ENCODE peak calls at places on chromosomes 7 and 10, in six cellular contexts. P is H1, R is SK-N-SH, I is GM12878, X is K562, O is HepG2. K is an unnamed sample.

GRCh38 chr10:5293691-5294550 is 70.8 kb upstream of the UCN3 start:
- DNase-seq in I (no peak), X (peak), R (peak), O (peak), P (peak), K (peak)

GRCh38 chr7:84953294-84953693 is 233.6 kb downstream of the SEMA3D start:
- DNase-seq in P (no peak), I (no peak), R (no peak), X (no peak), O (no peak), K (no peak)

GRCh38 chr10:27695088-27695487 is 50.5 kb downstream of the MKX start:
- DNase-seq in O (no peak), X (no peak), P (no peak), I (no peak), R (no peak), K (no peak)

GRCh38 chr10:66783296-66783695 is 142.5 kb upstream of the LRRTM3 start:
- DNase-seq in O (no peak), X (no peak), P (no peak), I (no peak), R (no peak), K (no peak)

GRCh38 chr10:32139223-32140073 is 83.2 kb upstream of the KIF5B start:
- DNase-seq in O (peak), I (no peak), R (peak), X (peak), P (peak), K (peak)

GRCh38 chr7:32335107-32335506 is 155.1 kb downstream of the LSM5 start:
- DNase-seq in I (no peak), O (no peak), X (no peak), P (no peak), R (no peak), K (no peak)

GRCh38 chr10:62744136-62744535 is 60.4 kb upstream of the ADO start:
- DNase-seq in I (no peak), O (no peak), R (no peak), P (no peak), X (no peak), K (no peak)

GRCh38 chr10:5488272-5489161 is 10.9 kb downstream of the CALML5 start:
- DNase-seq in I (no peak), R (no peak), X (peak), O (no peak), P (no peak), K (no peak)

GRCh38 chr7:11548532-11548931 is 283.5 kb downstream of the THSD7A start:
- DNase-seq in I (no peak), X (no peak), O (no peak), R (no peak), P (no peak), K (no peak)

DNA sequence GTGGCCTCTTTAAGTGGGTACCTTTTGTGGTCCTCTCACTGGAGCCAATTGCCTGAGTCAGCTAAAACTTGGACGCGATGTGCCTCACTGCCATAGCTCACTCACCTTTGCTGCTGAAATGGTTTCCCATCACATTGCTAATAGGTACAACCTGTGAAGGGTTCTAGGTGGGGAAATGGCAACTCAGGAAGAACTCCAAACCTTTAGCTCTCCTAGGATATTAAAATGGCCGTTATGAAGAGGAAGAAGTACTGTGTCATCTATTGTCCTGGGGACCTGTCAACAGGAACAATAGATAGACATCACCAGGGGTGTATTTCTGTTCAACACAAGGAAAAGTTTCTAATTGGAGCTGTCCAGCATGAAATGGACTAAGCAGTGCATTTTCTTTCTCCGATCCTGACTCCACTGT is 1.2 kb upstream of the ZNF655 start:
- DNase-seq in O (no peak), R (no peak), X (peak), P (no peak), I (no peak), K (no peak)
- H3K4me3 ChIP-seq in O (peak), R (peak), X (peak), P (peak), I (peak), K (peak)

DNA sequence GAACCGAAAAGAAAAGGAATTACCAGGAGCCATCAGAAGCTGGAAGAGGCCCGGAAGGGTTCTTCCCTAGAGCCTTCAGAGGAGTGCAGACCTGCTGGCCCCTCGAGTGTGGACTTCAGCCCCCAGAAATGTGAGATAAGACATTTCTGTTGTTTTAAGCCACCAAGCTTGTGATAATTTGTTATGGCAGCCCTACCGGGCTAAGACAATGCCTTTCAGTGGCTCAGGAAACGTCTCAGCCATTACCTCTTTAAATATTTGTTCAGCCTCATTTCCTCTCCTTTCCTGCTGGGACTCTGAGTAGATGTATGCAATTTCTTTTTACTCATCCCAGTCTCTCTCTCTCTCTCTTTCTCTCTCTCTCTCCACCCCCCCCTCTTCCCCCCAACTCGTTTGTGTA is 174.7 kb upstream of the GRB10 start:
- DNase-seq in X (no peak), P (no peak), I (no peak), O (no peak), R (no peak), K (no peak)
- H3K27ac ChIP-seq in X (no peak), P (no peak), I (no peak), O (no peak), R (no peak), K (no peak)

DNA sequence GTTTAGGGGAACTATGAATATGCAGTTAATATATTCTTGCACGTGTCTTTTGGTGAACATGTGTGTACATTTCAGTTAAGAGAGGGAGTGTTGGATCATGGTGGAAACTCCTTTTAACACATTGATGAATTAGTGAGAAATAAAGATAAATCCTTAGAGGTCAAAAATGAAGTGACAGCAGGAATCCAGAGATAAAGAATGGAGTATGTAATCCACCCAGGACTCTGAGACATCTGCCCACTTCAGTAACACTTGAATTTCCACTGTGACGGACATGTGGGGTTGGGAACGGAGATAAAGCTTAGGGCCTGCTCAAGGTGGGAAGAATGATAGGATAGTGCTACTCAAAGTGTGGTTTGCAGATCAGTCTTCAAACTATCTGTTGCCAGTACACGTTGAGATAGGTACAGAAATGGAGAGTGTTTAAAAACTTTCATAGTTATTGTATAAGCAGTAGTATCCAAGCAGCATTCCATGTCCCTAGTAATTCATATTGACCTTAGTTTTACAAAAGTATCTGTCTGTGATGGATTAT is 6.6 kb upstream of the RELN start:
- DNase-seq in O (no peak), R (no peak), I (no peak), P (no peak), X (peak), K (no peak)
- TF ChIP-seq GABPA in O (no peak), R (no peak), I (no peak), P (no peak), X (peak), K (no peak)

GRCh38 chr7:24896031-24896433 is 83.9 kb downstream of the OSBPL3 start:
- DNase-seq in I (peak), O (no peak), R (no peak), P (no peak), X (no peak), K (no peak)

GRCh38 chr7:24894670-24895221 is 85.2 kb downstream of the OSBPL3 start:
- DNase-seq in O (no peak), R (peak), I (no peak), P (peak), X (peak), K (no peak)

GRCh38 chr7:24899905-24900304 is 80.1 kb downstream of the OSBPL3 start:
- DNase-seq in O (no peak), X (no peak), R (no peak), P (peak), I (peak), K (no peak)

GRCh38 chr7:24902276-24902675 is 77.7 kb downstream of the OSBPL3 start:
- DNase-seq in R (no peak), P (no peak), X (no peak), I (no peak), O (no peak), K (no peak)

GRCh38 chr7:24898691-24899090 is 81.3 kb downstream of the OSBPL3 start:
- DNase-seq in P (no peak), I (no peak), R (no peak), O (no peak), X (no peak), K (no peak)
- H3K4me3 ChIP-seq in P (no peak), I (no peak), R (no peak), O (no peak), X (no peak), K (no peak)

DNA sequence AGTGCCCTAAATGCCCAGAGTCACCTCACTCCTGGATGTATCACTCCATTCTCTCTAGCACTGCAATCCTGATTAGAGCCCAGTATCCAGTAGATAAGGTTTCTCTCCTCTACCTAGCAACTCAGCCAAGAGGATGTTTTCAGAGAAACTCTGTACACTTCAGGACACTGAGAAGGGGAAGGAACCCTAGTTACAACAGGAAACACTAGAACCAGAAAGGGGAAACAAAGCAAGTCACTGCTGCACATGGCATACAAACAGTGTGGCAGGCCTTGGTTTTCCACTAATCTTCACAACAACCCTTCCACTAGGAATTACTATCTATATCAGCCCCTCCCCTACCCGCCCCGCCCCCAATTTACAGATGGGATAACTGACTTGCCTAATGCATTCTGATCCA is 1.6 kb downstream of the FAM204A start:
- DNase-seq in O (no peak), X (peak), P (no peak), R (no peak), I (no peak), K (peak)
- H3K27ac ChIP-seq in O (no peak), X (no peak), P (no peak), R (no peak), I (peak), K (peak)

DNA sequence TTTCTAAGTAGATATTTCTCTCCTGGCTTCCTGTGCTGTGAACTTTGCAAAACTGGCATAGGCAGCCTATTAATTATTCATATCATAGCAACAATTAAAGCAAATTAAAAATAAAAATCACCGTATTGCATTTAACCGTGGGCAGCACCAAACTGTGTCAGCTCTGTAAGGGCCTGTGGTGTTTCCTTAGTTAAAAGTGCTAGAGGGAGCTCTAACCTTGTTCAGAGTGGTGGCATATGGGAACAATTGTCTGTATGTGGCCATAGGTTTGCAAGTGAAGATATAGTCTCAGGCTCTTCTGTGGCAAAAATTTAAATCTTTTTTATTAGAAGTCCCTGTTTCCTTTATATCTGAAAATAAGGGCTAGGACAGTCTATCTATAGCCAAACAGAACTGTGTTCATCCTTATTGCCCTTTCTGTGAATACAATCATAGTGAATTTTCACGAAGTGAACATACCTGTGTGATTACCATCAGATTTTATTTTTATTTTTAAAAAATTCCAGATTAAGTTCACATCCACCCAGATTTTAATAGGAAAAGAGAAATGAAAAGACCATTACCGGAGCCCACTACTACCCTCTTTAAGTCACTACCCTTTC is 92.6 kb downstream of the POLL start:
- DNase-seq in O (peak), P (no peak), I (no peak), X (peak), R (peak), K (no peak)
- TF ChIP-seq GABPA in O (no peak), P (no peak), I (no peak), X (no peak), R (no peak), K (no peak)

DNA sequence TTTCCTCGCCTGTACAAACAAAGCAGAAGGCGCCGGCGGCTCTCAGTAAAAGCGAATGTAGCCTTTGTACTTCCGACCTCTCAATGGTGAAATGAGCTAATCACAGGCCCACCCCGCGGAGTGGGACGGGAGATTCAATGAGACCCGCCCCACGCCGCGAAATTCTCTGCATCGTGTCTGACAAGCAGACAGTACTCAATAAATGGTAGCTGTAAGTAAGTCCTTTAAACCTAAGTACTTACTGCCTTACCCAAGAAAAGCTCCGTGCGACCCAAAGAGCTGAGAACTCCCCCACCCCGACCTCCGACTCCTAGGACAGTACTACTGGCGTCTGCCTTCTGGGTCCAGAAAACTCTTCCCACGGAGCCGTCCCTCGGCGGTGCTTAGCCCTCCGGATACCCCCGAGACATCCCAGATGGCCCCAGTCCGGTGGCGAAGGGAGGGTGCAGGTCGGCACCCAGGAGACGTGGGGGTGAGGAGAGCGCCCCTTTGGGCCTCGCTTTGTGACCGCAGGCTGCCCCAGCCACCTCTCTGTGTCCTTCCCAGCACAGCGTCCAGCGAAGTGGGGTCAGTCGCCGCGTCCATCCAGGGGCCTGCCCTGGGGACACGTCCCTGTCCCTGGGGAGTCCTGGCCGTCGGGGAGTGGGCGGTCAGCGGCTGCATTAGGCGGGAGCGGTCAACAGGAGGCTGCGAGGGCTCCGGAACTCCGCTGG is 985 bp upstream of the CXCL12 start:
- DNase-seq in O (no peak), I (no peak), P (peak), R (peak), X (no peak), K (no peak)
- H3K4me3 ChIP-seq in O (no peak), I (no peak), P (peak), R (no peak), X (no peak), K (no peak)

GRCh38 chr7:73503229-73503628 is 18.9 kb downstream of the BAZ1B start:
- DNase-seq in O (no peak), R (no peak), P (no peak), I (no peak), X (no peak), K (no peak)

GRCh38 chr7:73509463-73509862 is 12.6 kb downstream of the BAZ1B start:
- DNase-seq in X (no peak), P (no peak), R (no peak), O (no peak), I (no peak), K (no peak)

GRCh38 chr7:73504017-73504416 is 18.1 kb downstream of the BAZ1B start:
- DNase-seq in O (no peak), I (no peak), X (no peak), P (no peak), R (peak), K (no peak)

GRCh38 chr7:73507556-73507955 is 14.5 kb downstream of the BAZ1B start:
- DNase-seq in X (no peak), R (no peak), P (no peak), O (no peak), I (no peak), K (no peak)

GRCh38 chr7:73504920-73505319 is 17.2 kb downstream of the BAZ1B start:
- DNase-seq in I (no peak), P (no peak), X (no peak), R (no peak), O (no peak), K (no peak)
- H3K27ac ChIP-seq in I (no peak), P (no peak), X (no peak), R (no peak), O (no peak), K (no peak)

DNA sequence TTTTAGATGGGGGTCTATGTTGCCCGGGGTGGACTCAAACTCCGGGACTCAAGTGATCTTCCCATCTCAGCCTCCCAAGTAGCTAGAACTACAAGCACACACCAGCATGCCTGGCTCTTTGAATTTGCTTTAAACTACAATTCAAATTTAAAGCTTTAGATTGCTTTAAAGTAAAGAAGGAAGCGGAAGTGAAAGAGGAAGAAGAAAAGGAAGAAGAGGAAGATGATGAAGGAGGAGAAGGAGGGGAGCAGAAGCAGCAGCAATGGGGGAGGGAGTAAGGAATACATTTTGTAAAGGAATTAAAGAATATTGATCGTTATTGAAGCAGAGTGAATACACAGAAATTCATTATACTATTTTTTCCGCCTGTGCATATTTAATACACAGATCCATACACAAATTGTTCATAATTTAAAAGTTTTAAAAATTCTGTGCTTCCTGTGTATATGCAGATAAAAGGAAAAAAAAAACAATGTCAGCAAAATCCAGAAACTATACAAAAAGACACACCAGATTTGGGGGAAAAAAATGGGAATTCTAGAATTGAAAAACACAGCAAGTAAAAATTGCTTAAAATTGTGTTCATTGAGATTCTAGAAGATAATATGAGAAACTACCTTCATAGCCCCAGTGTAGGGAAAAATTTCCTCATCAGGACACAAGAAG is 60.8 kb upstream of the KCNMA1 start:
- DNase-seq in R (no peak), I (no peak), P (no peak), X (no peak), O (no peak), K (no peak)
- TF ChIP-seq GABPA in R (no peak), I (no peak), P (no peak), X (no peak), O (no peak), K (no peak)

GRCh38 chr10:127925471-127926207 is 18.7 kb downstream of the PTPRE start:
- DNase-seq in P (no peak), I (no peak), O (no peak), R (no peak), X (no peak), K (no peak)

GRCh38 chr10:127932521-127933270 is 25.8 kb downstream of the PTPRE start:
- DNase-seq in I (no peak), X (no peak), O (no peak), R (no peak), P (no peak), K (no peak)

GRCh38 chr10:127923646-127924045 is 16.7 kb downstream of the PTPRE start:
- DNase-seq in I (no peak), P (no peak), X (no peak), O (no peak), R (peak), K (no peak)

GRCh38 chr10:127926455-127926854 is 19.6 kb downstream of the PTPRE start:
- DNase-seq in I (no peak), X (no peak), P (no peak), O (no peak), R (no peak), K (peak)

GRCh38 chr10:127928021-127928806 is 21.3 kb downstream of the PTPRE start:
- DNase-seq in X (no peak), R (peak), I (no peak), O (no peak), P (no peak), K (no peak)
- H3K4me3 ChIP-seq in X (no peak), R (peak), I (no peak), O (no peak), P (no peak), K (no peak)